ENCODE peak calls at places on chromosomes 1 and 21, in six cellular contexts. Y is transverse colon, I is stomach, C is A549, Z is ovary, E is HepG2. S is an unnamed sample.

GRCh38 chr1:202085682-202086373 is 36.9 kb upstream of the GPR37L1 start:
- DNase-seq in Y (peak; percentile 40), I (peak; percentile 28), C (no peak), Z (no peak), E (peak; percentile 99), S (no peak)

GRCh38 chr1:19712928-19713327 is 48.3 kb downstream of the HTR6 start:
- DNase-seq in Y (no peak), I (no peak), C (no peak), Z (no peak), E (no peak), S (no peak)

GRCh38 chr1:185679220-185679619 is 55.0 kb upstream of the HMCN1 start:
- DNase-seq in Y (no peak), I (no peak), C (no peak), Z (no peak), E (no peak), S (no peak)

GRCh38 chr21:9739240-9739639 is 782.1 kb upstream of the TPTE start:
- DNase-seq in Y (no peak), I (no peak), C (no peak), Z (no peak), E (no peak), S (peak; percentile 24)

GRCh38 chr1:54794401-54795099 is 6.6 kb downstream of the TTC22 start:
- DNase-seq in Y (peak; percentile 81), I (peak; percentile 53), C (no peak), Z (no peak), E (peak; percentile 83), S (peak; percentile 53)

GRCh38 chr21:42684109-42684916 is 30.9 kb downstream of the PDE9A start:
- DNase-seq in Y (no peak), I (no peak), C (no peak), Z (no peak), E (no peak), S (no peak)

GRCh38 chr1:53448241-53448841 is 10.9 kb upstream of the DMRTB1 start:
- DNase-seq in Y (no peak), I (no peak), C (no peak), Z (no peak), E (no peak), S (no peak)

GRCh38 chr21:32330784-32331311 is 32.2 kb downstream of the MRAP start:
- DNase-seq in Y (no peak), I (no peak), C (no peak), Z (no peak), E (peak; percentile 96), S (no peak)

GRCh38 chr1:205205055-205205454 is 6.4 kb downstream of the DSTYK start:
- DNase-seq in Y (no peak), I (no peak), C (no peak), Z (no peak), E (no peak), S (no peak)

GRCh38 chr21:38902608-38903445 is 97.1 kb downstream of the ETS2 start:
- DNase-seq in Y (no peak), I (no peak), C (no peak), Z (no peak), E (no peak), S (no peak)

GRCh38 chr21:29254550-29254949 is 44.2 kb upstream of the BACH1 start:
- DNase-seq in Y (no peak), I (no peak), C (no peak), Z (no peak), E (no peak), S (no peak)

GRCh38 chr21:30839304-30839703 is 9.7 kb upstream of the KRTAP7-1 start:
- DNase-seq in Y (peak; percentile 7), I (no peak), C (no peak), Z (no peak), E (peak; percentile 2), S (no peak)

GRCh38 chr1:151837197-151837596 is 2.4 kb downstream of the C2CD4D start:
- DNase-seq in Y (no peak), I (no peak), C (no peak), Z (no peak), E (no peak), S (no peak)

GRCh38 chr1:169204184-169204583 is 97.7 kb downstream of the ATP1B1 start:
- DNase-seq in Y (no peak), I (no peak), C (no peak), Z (no peak), E (no peak), S (no peak)

GRCh38 chr1:152325111-152325510 is at the start of gene FLG:
- DNase-seq in Y (no peak), I (no peak), C (no peak), Z (no peak), E (no peak), S (no peak)

GRCh38 chr1:70084314-70084915 is 121.0 kb downstream of the LRRC40 start:
- DNase-seq in Y (no peak), I (no peak), C (no peak), Z (no peak), E (no peak), S (no peak)

GRCh38 chr1:169107673-169108160 is 1.2 kb downstream of the ATP1B1 start:
- DNase-seq in Y (no peak), I (no peak), C (no peak), Z (peak; percentile 30), E (peak; percentile 28), S (peak; percentile 28)

GRCh38 chr1:64171797-64172281 is 31.6 kb upstream of the UBE2U start:
- DNase-seq in Y (no peak), I (no peak), C (peak; percentile 4), Z (no peak), E (no peak), S (no peak)

DNA sequence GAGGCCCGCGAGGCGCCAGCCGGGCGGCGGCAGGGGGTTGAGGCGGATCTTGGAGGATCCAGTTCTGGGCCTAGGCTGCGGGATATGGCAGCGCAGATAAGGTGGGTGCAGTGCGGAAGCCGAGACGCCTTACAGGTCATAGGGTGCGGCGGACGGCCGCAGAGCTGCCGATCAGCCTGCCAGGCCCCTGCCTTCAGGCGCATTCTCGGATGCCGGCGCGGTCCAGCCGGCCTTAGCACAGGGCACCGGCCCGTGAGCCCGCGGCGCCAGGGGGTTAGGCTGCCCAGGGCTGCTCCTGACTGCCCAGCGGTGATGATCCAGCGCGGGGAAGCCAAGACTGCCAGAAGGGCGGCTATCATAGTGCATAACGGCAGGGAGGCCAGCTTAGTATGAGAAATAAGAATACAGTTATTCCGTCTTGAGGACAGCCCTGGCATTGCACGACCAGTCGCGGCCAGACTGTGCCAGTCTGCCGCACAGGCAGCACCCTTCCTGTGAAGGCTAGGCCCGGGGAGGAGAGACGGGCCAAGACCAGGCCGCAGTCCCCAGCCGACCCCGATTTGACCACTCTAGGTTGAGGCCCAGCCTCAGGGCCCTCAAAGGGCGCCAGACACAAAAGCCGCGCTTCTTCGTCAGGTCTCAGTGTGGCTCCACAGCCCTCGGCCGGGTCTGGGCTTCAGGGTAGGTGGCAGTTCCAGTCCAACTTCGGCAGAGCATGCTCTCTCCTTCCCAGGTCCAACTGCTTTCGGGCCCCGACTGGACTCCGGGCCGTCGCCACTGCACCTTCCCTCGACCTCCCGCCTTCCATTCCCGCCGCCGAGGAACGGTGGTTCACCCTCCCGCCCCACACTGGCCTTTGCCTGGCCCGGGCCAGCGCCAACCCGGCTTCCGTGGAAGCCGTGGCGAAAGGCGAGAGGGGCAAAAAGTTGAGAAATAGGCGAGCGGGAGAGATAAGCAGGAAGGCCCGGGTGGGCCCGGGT is 880 bp downstream of the ALX3 start:
- DNase-seq in Y (no peak), I (no peak), C (no peak), Z (no peak), E (no peak), S (peak; percentile 83)
- H3K4me3 ChIP-seq in Y (no peak overlapping the region), I (peak overlapping the region; percentile 45), C (no peak overlapping the region), Z (no peak overlapping the region), E (no peak overlapping the region), S (peak overlapping the region; percentile 17)

GRCh38 chr1:25431495-25432363 is 1.0 kb downstream of the MACO1 start:
- DNase-seq in Y (no peak), I (no peak), C (no peak), Z (peak; percentile 71), E (no peak), S (no peak)

GRCh38 chr1:25432749-25433388 is 2.2 kb downstream of the MACO1 start:
- DNase-seq in Y (no peak), I (no peak), C (no peak), Z (no peak), E (no peak), S (no peak)

GRCh38 chr1:25430073-25430665 is 528 bp upstream of the MACO1 start:
- DNase-seq in Y (peak; percentile 88), I (peak; percentile 90), C (peak; percentile 67), Z (peak; percentile 82), E (peak; percentile 61), S (peak; percentile 97)

GRCh38 chr1:25432364-25432719 is 1.6 kb downstream of the MACO1 start:
- DNase-seq in Y (no peak), I (no peak), C (no peak), Z (no peak), E (no peak), S (no peak)

GRCh38 chr1:25430666-25431494 is at the start of gene MACO1:
- DNase-seq in Y (peak; percentile 98), I (peak; percentile 97), C (peak; percentile 82), Z (peak; percentile 98), E (peak; percentile 92), S (peak; percentile 96)
- TF ChIP-seq POLR2A in Y (no peak), I (no peak), C (no peak), Z (no peak), E (no peak), S (peak; percentile 20)

DNA sequence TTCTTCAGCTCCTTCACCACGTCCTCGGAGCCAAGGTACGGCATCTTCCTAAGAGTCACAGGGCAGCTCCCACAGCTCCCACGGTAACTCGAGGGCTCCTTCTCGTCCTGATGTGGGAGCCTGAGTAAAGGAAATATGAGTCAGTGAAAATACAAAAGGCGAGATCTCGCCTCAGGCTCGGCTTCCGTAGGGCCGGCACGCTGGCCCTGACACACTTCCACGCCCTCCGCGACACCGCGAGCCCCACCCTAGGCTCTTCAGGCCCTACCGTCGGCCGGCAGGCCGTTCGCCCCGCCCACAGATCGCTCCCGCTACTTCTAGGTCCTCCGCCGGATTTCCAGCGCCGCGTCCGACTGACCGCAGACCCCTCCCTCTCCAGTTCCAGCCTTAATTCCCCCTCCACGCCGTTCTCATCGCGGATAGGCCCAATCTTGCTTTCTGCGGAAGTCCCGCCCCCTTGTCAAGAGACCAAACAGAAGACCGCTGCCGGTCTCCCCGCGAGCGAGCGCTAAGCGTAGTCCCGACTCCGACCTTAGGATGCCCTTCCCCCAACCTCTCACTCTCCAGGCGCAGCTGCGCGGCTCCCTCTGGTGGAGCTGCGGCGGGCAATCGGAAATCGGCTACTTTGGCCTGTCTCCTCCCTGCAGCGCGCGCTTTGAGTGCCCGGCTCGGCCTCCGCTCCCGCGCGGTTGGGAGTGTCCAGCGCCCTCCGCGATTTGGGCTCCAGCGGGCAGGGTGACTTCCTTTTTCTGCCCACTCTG is at the start of the genes AP4B1 and DCLRE1B:
- DNase-seq in Y (peak; percentile 99), I (peak; percentile 98), C (peak; percentile 86), Z (peak; percentile 97), E (peak; percentile 99), S (peak; percentile 100)
- TF ChIP-seq EP300 in Y (peak; percentile 28), I (no peak), C (no peak), Z (no peak), E (no peak), S (peak; percentile 72)

DNA sequence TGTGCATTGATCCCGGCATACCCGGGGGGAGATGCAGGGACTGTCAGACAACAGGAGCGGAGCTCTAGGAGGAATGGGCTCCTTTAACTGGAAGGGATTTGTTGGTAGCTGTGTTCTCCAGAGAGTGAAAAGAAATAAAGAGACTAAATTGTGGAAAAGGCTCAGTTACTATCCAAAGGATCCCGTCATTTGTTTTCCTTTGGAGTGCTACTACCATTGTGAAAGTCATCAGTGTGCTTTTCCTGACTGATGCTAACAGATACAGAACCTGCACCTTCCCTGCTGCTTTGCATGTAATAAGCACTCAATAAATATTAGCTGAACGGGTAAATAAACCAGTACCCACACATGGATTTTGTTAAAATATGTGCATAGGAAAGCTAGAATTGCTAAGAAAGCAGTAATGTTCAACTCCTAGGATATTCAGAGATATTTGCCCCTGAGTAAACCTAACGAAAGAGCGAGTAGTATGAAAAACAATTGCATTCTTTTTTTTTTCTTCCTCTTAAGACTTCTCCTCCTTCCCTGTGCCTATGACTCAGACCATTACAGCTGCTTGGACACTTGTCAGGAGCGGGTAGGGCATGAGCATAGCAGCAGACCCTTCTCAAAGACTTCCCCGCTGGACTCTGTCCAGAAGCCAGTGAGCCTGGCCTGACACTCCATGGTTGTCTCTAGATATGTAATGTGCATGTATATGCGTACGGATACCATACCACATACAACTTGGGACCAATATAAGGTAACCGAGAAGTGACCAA is 41.6 kb downstream of the PTGFRN start:
- DNase-seq in Y (peak; percentile 47), I (no peak), C (no peak), Z (no peak), E (no peak), S (no peak)
- H3K4me3 ChIP-seq in Y (no peak overlapping the region), I (no peak overlapping the region), C (no peak overlapping the region), Z (peak overlapping the region; percentile 5), E (no peak overlapping the region), S (no peak overlapping the region)